ENCODE peak calls at places on chromosomes 5 and 9, in four cellular contexts. F is lung; G is naive thymus-derived CD4-positive, alpha-beta T cell; E is CD8-positive, alpha-beta memory T cell. K is an unnamed sample.
A peak's percentile ranks its signal among the peaks of the same experiment; 100 is the strongest.

GRCh38 chr5:33367396-33367795 is 73.4 kb upstream of the TARS1 start:
- DNase-seq in G (no peak), E (no peak), F (no peak), K (no peak)

GRCh38 chr9:82540175-82540574 is 522.8 kb downstream of the RASEF start:
- DNase-seq in G (no peak), F (peak; percentile 40), E (no peak), K (no peak)

GRCh38 chr5:95901676-95902646 is 59.7 kb downstream of the ELL2 start:
- DNase-seq in E (no peak), F (no peak), G (no peak), K (no peak)

GRCh38 chr9:38227656-38228055 is 158.6 kb upstream of the SHB start:
- DNase-seq in G (peak; percentile 9), F (no peak), E (no peak), K (no peak)

GRCh38 chr5:78903936-78904335 is 81.2 kb downstream of the ARSB start:
- DNase-seq in E (no peak), F (no peak), G (no peak), K (no peak)

GRCh38 chr5:125489146-125489545 is 742.7 kb upstream of the ZNF608 start:
- DNase-seq in E (no peak), G (no peak), F (no peak), K (no peak)

GRCh38 chr5:142484821-142485387 is 160.1 kb upstream of the SPRY4 start:
- DNase-seq in E (no peak), G (no peak), F (no peak), K (no peak)

GRCh38 chr5:957730-958485 is 50.7 kb upstream of the NKD2 start:
- DNase-seq in F (no peak), E (no peak), G (no peak), K (no peak)

GRCh38 chr5:68745459-68745858 is 348.4 kb upstream of the SLC30A5 start:
- DNase-seq in E (no peak), G (no peak), F (no peak), K (no peak)

GRCh38 chr5:96627792-96628191 is 34.4 kb upstream of the CAST start:
- DNase-seq in F (no peak), E (no peak), G (no peak), K (no peak)

GRCh38 chr5:127002390-127002789 is 28.0 kb downstream of the MARCHF3 start:
- DNase-seq in E (no peak), G (no peak), F (no peak), K (no peak)

GRCh38 chr5:171850354-171850947 is 64.8 kb downstream of the SMIM23 start:
- DNase-seq in E (no peak), F (no peak), G (no peak), K (no peak)

GRCh38 chr5:87845734-87846133 is 422.9 kb downstream of the TMEM161B start:
- DNase-seq in E (no peak), F (no peak), G (no peak), K (no peak)

GRCh38 chr5:93078082-93079038 is 502.7 kb downstream of the NR2F1-AS1 start:
- DNase-seq in F (peak; percentile 51), G (no peak), E (no peak), K (no peak)

GRCh38 chr5:43700591-43700990 is 97.6 kb downstream of the NNT start:
- DNase-seq in F (no peak), E (no peak), G (no peak), K (no peak)

GRCh38 chr5:122805481-122805880 is 30.6 kb downstream of the SNX2 start:
- DNase-seq in G (no peak), E (no peak), F (no peak), K (no peak)

GRCh38 chr9:130327070-130327780 is 61.7 kb downstream of the HMCN2 start:
- DNase-seq in G (no peak), E (no peak), F (no peak), K (no peak)

GRCh38 chr5:54900906-54901725 is 84.3 kb downstream of the ESM1 start:
- DNase-seq in E (no peak), G (no peak), F (peak; percentile 39), K (no peak)

GRCh38 chr5:56638061-56638621 is 177.2 kb upstream of the MAP3K1 start:
- DNase-seq in G (no peak), F (no peak), E (no peak), K (no peak)

GRCh38 chr5:119656023-119656422 is 26.7 kb downstream of the FAM170A start:
- DNase-seq in G (no peak), E (no peak), F (no peak), K (no peak)

GRCh38 chr5:146034605-146035004 is 70.8 kb downstream of the PLAC8L1 start:
- DNase-seq in E (no peak), G (no peak), F (no peak), K (no peak)

GRCh38 chr5:6353602-6354001 is 24.7 kb downstream of the MED10 start:
- DNase-seq in G (no peak), E (no peak), F (no peak), K (no peak)

GRCh38 chr5:32707394-32707997 is 3.6 kb upstream of the NPR3 start:
- DNase-seq in E (no peak), G (no peak), F (no peak), K (no peak)

DNA sequence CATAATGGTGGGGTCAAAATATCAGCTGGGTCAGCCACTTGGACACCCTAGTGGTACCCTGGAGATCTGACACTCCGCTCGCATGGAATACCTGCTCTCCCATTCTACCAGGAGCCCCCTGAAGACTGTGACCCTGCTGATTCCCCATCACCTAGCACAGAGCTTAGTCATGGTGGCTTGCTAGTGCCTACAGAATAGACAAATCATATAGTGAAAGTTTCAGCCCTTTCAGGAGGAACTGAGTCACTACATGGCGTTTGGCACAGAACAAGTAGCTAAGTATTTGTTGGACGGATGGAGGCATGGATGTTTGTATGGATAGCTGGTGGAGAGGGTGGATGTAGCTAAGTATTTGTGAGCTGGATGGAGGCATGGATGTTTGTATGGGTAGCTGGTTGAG is 65.3 kb downstream of the LMX1B start:
- DNase-seq in F (no peak), E (no peak), G (no peak), K (no peak)
- H3K36me3 ChIP-seq in F (no peaks in the 10 kb centered on the region), E (no peaks in the 10 kb centered on the region), G (no peaks in the 10 kb centered on the region), K (no peaks in the 10 kb centered on the region)

DNA sequence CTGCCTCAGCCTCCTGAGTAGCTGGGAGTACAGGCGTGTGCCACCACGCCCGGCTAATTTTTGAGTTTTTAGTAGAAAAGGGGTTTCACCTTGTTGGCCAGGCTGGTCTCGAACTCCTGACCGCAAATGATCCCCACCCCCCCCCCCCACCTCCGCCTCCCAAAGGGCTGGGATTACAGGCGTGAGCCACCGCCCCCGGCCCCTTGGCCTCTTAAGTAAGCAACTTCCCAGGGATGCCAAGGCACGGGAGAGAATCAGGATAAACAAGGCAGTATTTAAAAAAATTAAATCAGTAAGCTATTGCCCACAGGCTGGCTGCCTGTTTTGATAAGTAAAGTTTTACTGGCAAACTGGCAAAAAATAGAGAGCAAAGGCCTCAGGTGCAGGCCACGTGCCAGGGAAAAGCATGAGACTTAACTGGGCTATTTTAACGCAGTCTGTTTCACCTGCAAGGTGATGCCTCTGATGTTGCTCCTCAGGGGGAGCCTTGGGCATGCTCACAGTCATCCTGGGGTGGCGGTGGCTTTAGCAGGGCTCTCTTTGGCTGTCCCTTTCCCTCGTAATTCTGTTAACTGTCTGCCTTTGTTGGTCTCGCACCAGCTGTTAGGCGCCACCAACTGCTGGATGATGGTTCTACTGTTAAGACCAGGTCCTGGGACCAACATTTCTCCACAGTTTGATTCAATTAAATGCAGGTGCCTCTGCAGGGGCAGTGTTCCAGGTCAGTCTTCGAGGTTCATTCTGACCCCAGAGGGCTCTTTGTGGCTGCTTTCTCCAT is 19.4 kb upstream of the RNF130 start:
- DNase-seq in G (no peak), F (no peak), E (no peak), K (peak; percentile 59)
- H3K4me3 ChIP-seq in G (peak overlapping the region; percentile 81), F (no peak overlapping the region), E (no peak overlapping the region), K (peak overlapping the region; percentile 52)

GRCh38 chr9:114213566-114213965 is 58.2 kb downstream of the COL27A1 start:
- DNase-seq in G (no peak), F (no peak), E (no peak), K (no peak)

GRCh38 chr9:114216081-114216480 is 60.7 kb downstream of the COL27A1 start:
- DNase-seq in F (no peak), E (no peak), G (no peak), K (no peak)

GRCh38 chr9:114212841-114213240 is 57.5 kb downstream of the COL27A1 start:
- DNase-seq in E (no peak), G (no peak), F (no peak), K (no peak)

GRCh38 chr9:114214686-114215397 is 59.5 kb downstream of the COL27A1 start:
- DNase-seq in F (no peak), G (no peak), E (no peak), K (no peak)

GRCh38 chr9:114214181-114214580 is 58.8 kb downstream of the COL27A1 start:
- DNase-seq in F (no peak), E (no peak), G (no peak), K (no peak)
- H3K36me3 ChIP-seq in F (peaks cover 1% of the 10 kb centered on the region), E (no peaks in the 10 kb centered on the region), G (no peaks in the 10 kb centered on the region), K (no peaks in the 10 kb centered on the region)

GRCh38 chr9:136667217-136667939 is 4.7 kb downstream of the EGFL7 start:
- DNase-seq in F (no peak), G (no peak), E (no peak), K (no peak)
- H3K4me3 ChIP-seq in F (peak overlapping the region; percentile 65), G (no peak overlapping the region), E (no peak overlapping the region), K (no peak overlapping the region)

DNA sequence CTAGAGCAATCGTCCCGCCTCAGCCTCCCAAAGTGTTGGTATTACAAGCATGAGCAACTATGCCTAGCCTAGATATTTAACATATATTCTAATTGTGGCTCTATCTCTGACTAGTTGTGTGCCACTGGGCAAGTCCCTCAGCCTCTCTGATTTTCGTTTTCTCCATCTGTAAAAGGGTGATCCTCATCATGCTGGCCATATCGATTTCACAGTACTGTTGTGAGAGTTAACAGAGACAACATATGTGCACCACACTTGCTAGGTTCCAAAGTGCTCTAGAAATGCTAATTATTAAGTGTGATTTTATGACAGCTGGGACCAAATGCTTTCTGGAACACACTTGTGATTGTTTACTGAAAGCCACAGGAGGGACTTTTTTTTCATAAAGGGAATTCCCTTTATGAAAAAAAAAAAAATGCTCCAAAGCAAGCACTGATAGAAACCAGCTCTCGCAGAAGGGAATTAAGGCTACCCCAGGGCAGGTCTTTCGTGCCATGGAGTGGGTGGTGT is 78.5 kb upstream of the EPB41L4B start:
- DNase-seq in F (no peak), E (no peak), G (no peak), K (no peak)
- H3K36me3 ChIP-seq in F (peaks cover 4% of the 10 kb centered on the region), E (no peaks in the 10 kb centered on the region), G (no peaks in the 10 kb centered on the region), K (peaks cover 49% of the 10 kb centered on the region)

DNA sequence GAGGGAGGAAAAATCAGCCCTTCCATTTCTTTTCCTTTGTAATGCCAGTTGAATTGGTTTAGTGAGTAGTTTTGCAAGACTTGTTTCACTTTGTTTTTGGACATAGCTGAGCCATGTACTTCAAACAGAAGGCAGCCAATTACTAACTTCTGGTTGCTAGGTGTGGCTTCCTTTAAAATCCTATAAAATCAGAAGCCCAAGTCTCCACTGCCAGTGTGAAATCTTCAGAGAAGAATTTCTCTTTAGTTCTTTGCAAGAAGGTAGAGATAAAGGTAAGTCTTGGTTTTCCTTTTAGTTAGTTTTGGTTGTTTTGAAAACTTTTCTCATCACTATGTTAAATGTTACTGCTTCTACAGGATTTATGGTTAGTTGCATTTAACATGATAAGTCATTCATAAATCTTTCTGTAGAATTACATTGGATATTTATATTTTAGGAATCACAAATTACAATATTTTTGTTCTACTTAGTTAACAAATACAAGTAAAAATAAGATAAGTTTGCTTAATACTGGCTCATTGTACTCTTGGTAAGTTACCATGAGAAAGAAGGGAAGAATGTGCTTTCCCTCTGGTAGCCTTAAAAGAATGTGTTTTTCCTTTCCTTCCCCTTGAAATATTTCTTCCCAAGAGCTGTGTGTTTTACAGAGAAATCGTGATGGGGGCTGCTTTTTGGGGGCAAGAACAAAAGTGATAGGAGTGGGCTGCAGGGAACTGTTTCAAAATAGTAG is at the start of gene ANXA1:
- DNase-seq in G (peak; percentile 63), F (no peak), E (peak; percentile 75), K (no peak)
- H3K4me3 ChIP-seq in G (peak within 1 kb of the TSS; percentile 67), F (peak within 1 kb of the TSS; percentile 52), E (peak within 1 kb of the TSS; percentile 79), K (peak within 1 kb of the TSS; percentile 40)

K was measured in Peyer's patch.